ENCODE peak calls at places on chromosomes 7 and 10, in four cellular contexts. E is HL-60, G is HFF-Myc, Z is transverse colon. K is an unnamed sample.

GRCh38 chr10:485776-486572 is 203.5 kb downstream of the DIP2C start:
- DNase-seq in E (no peak), G (no peak), Z (no peak), K (no peak)

GRCh38 chr7:39428221-39428620 is 138.0 kb upstream of the YAE1 start:
- DNase-seq in E (no peak), G (no peak), Z (no peak), K (no peak)

GRCh38 chr10:103394180-103394579 is 2.1 kb downstream of the ATP5MK start:
- DNase-seq in E (no peak), G (no peak), Z (no peak), K (no peak)

GRCh38 chr10:29063806-29064644 is 224.8 kb upstream of the LYZL1 start:
- DNase-seq in E (no peak), G (no peak), Z (no peak), K (no peak)

GRCh38 chr10:52172581-52172980 is 141.5 kb upstream of the DKK1 start:
- DNase-seq in E (no peak), G (no peak), Z (no peak), K (no peak)

GRCh38 chr7:67788689-67789088 is 792.1 kb downstream of the TYW1 start:
- DNase-seq in E (no peak), G (no peak), Z (no peak), K (no peak)

GRCh38 chr7:143069912-143070500 is 17.9 kb downstream of the OR6V1 start:
- DNase-seq in E (no peak), G (no peak), Z (no peak), K (no peak)

GRCh38 chr7:607938-608337 is 88.3 kb upstream of the PDGFA start:
- DNase-seq in E (no peak), G (no peak), Z (no peak), K (peak; percentile 28)

GRCh38 chr10:69398466-69398865 is 18.3 kb downstream of the TACR2 start:
- DNase-seq in E (no peak), G (no peak), Z (no peak), K (no peak)

GRCh38 chr10:65090991-65091390 is 1569.8 kb downstream of the REEP3 start:
- DNase-seq in E (no peak), G (no peak), Z (no peak), K (no peak)

GRCh38 chr10:98257961-98258360 is 10.0 kb downstream of the LOXL4 start:
- DNase-seq in E (no peak), G (no peak), Z (no peak), K (no peak)

GRCh38 chr10:17174626-17175025 is 26.8 kb downstream of the TRDMT1 start:
- DNase-seq in E (no peak), G (no peak), Z (no peak), K (no peak)

GRCh38 chr10:35214607-35215020 is 88.0 kb downstream of the CREM start:
- DNase-seq in E (no peak), G (no peak), Z (no peak), K (no peak)

GRCh38 chr7:63205136-63205535 is 793.5 kb upstream of the ZNF722 start:
- DNase-seq in E (no peak), G (no peak), Z (no peak), K (no peak)

GRCh38 chr7:92808006-92808405 is 28.4 kb downstream of the CDK6 start:
- DNase-seq in E (no peak), G (no peak), Z (no peak), K (no peak)

GRCh38 chr7:47799529-47799928 is 148.7 kb downstream of the PKD1L1 start:
- DNase-seq in E (no peak), G (no peak), Z (no peak), K (no peak)

GRCh38 chr10:373516-374309 is 238.5 kb downstream of the ZMYND11 start:
- DNase-seq in E (no peak), G (peak; percentile 74), Z (peak; percentile 25), K (no peak)

GRCh38 chr7:45221266-45221665 is 63.7 kb downstream of the RAMP3 start:
- DNase-seq in E (no peak), G (no peak), Z (no peak), K (no peak)

GRCh38 chr10:102120142-102120986 is at the start of gene LDB1:
- DNase-seq in E (peak; percentile 86), G (no peak), Z (peak; percentile 81), K (peak; percentile 84)

DNA sequence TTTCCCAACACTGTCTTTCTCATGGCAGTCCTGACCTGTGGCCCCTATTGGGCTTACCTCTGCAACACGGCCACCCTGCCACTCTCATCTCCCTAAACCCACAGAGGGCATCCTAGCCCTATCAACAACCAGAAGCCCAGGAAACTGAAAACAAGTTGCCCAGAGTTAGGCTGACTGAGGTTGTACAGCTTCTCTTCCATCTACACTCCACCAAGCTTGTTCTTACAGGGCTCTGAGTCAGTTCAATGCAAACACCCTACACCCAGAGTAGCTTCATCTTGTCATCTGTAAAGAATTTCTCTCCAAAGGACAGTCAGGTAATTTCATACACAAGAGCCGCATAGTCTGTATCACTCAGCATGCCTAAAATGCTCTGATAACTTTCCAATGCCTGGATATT is 175.4 kb downstream of the ARID5B start:
- DNase-seq in E (no peak), G (no peak), Z (no peak), K (no peak)
- TF ChIP-seq CTCF in E (no peak), G (no peak), Z (no peak), K (no peak)

GRCh38 chr7:111732923-111733322 is 170.6 kb upstream of the IMMP2L start:
- DNase-seq in E (no peak), G (no peak), Z (no peak), K (no peak)

GRCh38 chr7:111728635-111728995 is 166.3 kb upstream of the IMMP2L start:
- DNase-seq in E (no peak), G (no peak), Z (no peak), K (no peak)

GRCh38 chr7:111727905-111728634 is 165.8 kb upstream of the IMMP2L start:
- DNase-seq in E (no peak), G (no peak), Z (no peak), K (no peak)

GRCh38 chr7:111729483-111729882 is 167.2 kb upstream of the IMMP2L start:
- DNase-seq in E (no peak), G (no peak), Z (no peak), K (no peak)

DNA sequence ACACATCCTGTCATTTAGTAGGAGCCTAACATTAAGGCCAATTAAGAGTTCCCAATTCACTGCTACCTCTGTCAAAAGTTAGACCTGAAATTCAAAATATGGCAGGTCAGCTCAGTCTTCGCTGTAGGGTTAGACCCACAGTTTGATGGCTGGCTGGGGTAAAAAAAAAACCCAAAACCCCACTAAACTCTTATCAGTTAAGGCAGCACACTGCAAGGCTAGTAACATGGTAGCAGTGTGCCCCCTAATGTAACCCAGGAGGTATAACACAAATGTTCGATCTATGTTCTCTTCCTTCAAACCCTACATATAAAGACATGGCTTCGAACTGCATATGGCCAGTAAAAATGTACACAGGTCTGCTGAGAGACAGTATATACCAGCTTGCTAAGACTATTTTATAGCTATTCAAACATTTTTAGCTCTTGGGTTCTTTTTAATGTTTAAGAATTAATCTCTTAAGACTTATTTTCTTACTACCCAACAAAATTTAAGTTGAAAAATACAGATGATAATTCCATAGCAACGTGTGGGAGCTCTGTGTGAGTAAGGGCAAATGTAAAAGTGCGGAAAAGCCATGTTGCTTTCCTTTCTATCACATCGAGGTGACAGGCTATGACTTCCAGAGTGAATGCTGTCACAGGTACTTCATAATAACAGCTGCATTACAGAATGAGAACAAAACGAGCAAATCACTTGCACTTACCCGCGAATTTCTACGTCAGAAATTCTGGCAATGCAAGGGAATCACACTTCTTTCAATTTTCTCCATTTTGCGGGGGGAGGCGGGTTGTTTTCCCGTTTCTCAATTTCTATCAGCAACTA is 168.4 kb upstream of the IMMP2L start:
- DNase-seq in E (no peak), G (no peak), Z (no peak), K (no peak)
- TF ChIP-seq CTCF in E (peak; percentile 31), G (peak; percentile 55), Z (no peak), K (no peak)

GRCh38 chr10:87054373-87055295 is 34.5 kb downstream of the FAM25A start:
- DNase-seq in E (no peak), G (no peak), Z (no peak), K (no peak)
- TF ChIP-seq CTCF in E (no peak), G (no peak), Z (no peak), K (peak; percentile 17)

GRCh38 chr7:20647908-20648776 is 32.7 kb downstream of the ABCB5 start:
- DNase-seq in E (no peak), G (no peak), Z (no peak), K (no peak)

GRCh38 chr7:20647051-20647450 is 31.6 kb downstream of the ABCB5 start:
- DNase-seq in E (no peak), G (no peak), Z (no peak), K (no peak)

GRCh38 chr7:20653636-20654035 is 38.2 kb downstream of the ABCB5 start:
- DNase-seq in E (no peak), G (no peak), Z (no peak), K (no peak)

GRCh38 chr7:20650782-20651181 is 35.3 kb downstream of the ABCB5 start:
- DNase-seq in E (no peak), G (no peak), Z (no peak), K (no peak)

DNA sequence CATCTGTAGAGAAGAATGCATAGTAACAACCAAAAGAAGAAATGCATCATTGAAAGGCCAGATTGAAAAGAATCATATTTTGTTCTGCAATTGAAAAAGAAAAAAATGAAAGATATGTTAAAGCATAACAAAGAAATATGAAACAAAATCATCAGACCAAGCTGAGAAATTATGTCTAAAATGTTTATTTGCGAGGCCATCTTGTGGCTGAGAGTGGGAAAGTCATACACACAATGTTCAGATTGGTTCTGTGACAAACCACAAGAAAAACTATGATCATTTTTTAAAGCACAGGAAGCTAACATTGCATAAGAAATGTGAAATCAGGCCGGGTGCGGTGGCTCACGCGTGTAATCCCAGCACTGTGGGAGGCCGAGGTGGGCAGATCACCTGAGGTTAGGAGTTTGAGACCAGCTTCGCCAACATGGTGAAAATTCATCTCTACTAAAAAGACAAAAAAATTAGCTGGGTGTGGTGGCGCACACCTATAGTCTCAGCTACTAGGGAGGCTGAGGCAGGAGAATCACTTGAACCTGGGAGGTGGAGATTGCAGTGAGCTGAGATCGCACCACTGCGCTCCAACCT is 36.6 kb downstream of the ABCB5 start:
- DNase-seq in E (no peak), G (no peak), Z (no peak), K (no peak)
- TF ChIP-seq CTCF in E (no peak), G (no peak), Z (no peak), K (peak; percentile 31)